ENCODE peak calls at places on chromosomes 2 and 18, in nine cellular contexts. G, H, L, E, X, Y, K, U and J are unnamed samples.

GRCh38 chr2:75666821-75667344 is 20.3 kb downstream of the MRPL19 start:
- DNase-seq in G (no peak), H (no peak), L (no peak), E (no peak), X (no peak), Y (no peak), K (no peak), U (no peak), J (peak)

GRCh38 chr2:238811293-238811692 is 36.6 kb upstream of the TWIST2 start:
- DNase-seq in G (no peak), H (peak), L (no peak), E (no peak), X (peak), Y (no peak), K (peak), U (no peak), J (no peak)

GRCh38 chr2:74026674-74027294 is 42.1 kb downstream of the TET3 start:
- DNase-seq in G (no peak), H (no peak), L (no peak), E (no peak), X (no peak), Y (no peak), K (no peak), U (no peak), J (no peak)

GRCh38 chr2:26615336-26616031 is 25.7 kb downstream of the CIB4 start:
- DNase-seq in G (no peak), H (no peak), L (no peak), E (no peak), X (no peak), Y (no peak), K (no peak), U (no peak), J (no peak)

GRCh38 chr2:102442967-102443828 is 20.2 kb downstream of the IL18RAP start:
- DNase-seq in G (no peak), H (peak), L (no peak), E (peak), X (peak), Y (peak), K (peak), U (no peak), J (no peak)

GRCh38 chr18:42417189-42417588 is 462.2 kb downstream of the PIK3C3 start:
- DNase-seq in G (no peak), H (no peak), L (no peak), E (no peak), X (no peak), Y (no peak), K (no peak), U (no peak), J (no peak)

GRCh38 chr18:13284330-13285027 is 65.9 kb downstream of the LDLRAD4 start:
- DNase-seq in G (no peak), H (no peak), L (no peak), E (no peak), X (no peak), Y (no peak), K (no peak), U (no peak), J (no peak)

GRCh38 chr2:199310654-199311275 is 147.0 kb downstream of the SATB2 start:
- DNase-seq in G (no peak), H (no peak), L (no peak), E (no peak), X (no peak), Y (no peak), K (no peak), U (no peak), J (no peak)

GRCh38 chr2:135744761-135745314 is 3.2 kb downstream of the UBXN4 start:
- DNase-seq in G (no peak), H (peak), L (no peak), E (peak), X (peak), Y (peak), K (peak), U (no peak), J (no peak)

GRCh38 chr2:107542314-107542740 is 284.4 kb upstream of the RGPD4 start:
- DNase-seq in G (no peak), H (peak), L (no peak), E (no peak), X (no peak), Y (no peak), K (no peak), U (no peak), J (no peak)

GRCh38 chr18:22170421-22171262 is 1.3 kb downstream of the GATA6 start:
- DNase-seq in G (no peak), H (peak), L (peak), E (peak), X (peak), Y (peak), K (peak), U (no peak), J (no peak)

GRCh38 chr2:43393918-43394317 is 167.5 kb upstream of the ZFP36L2 start:
- DNase-seq in G (no peak), H (no peak), L (no peak), E (no peak), X (no peak), Y (no peak), K (no peak), U (no peak), J (no peak)

GRCh38 chr2:234038076-234038802 is 12.3 kb upstream of the SPP2 start:
- DNase-seq in G (no peak), H (no peak), L (no peak), E (no peak), X (no peak), Y (no peak), K (no peak), U (no peak), J (no peak)

GRCh38 chr2:160538559-160539355 is 45.1 kb upstream of the RBMS1 start:
- DNase-seq in G (no peak), H (no peak), L (no peak), E (no peak), X (no peak), Y (no peak), K (no peak), U (no peak), J (no peak)

GRCh38 chr2:40244251-40245010 is 207.5 kb downstream of the SLC8A1 start:
- DNase-seq in G (peak), H (peak), L (peak), E (peak), X (peak), Y (peak), K (peak), U (peak), J (no peak)
- TF ChIP-seq CTCF in G (peak), H (peak), L (no peak), E (peak), X (peak), Y (peak), K (peak), U (peak), J (peak)

GRCh38 chr2:218891275-218892135 is 10.9 kb downstream of the WNT10A start:
- DNase-seq in G (no peak), H (no peak), L (no peak), E (no peak), X (no peak), Y (no peak), K (no peak), U (no peak), J (no peak)
- H3K4me3 ChIP-seq in G (no peak), H (no peak), L (no peak), E (no peak), X (no peak), Y (no peak), K (no peak), U (no peak), J (no peak)

GRCh38 chr2:183253441-183254130 is 129.3 kb downstream of the NUP35 start:
- DNase-seq in G (no peak), H (no peak), L (no peak), E (peak), X (no peak), Y (no peak), K (no peak), U (no peak), J (no peak)

GRCh38 chr2:183250472-183250871 is 126.2 kb downstream of the NUP35 start:
- DNase-seq in G (no peak), H (no peak), L (no peak), E (no peak), X (no peak), Y (no peak), K (peak), U (no peak), J (no peak)

GRCh38 chr2:183250061-183250460 is 125.8 kb downstream of the NUP35 start:
- DNase-seq in G (no peak), H (no peak), L (no peak), E (no peak), X (no peak), Y (no peak), K (no peak), U (no peak), J (no peak)

GRCh38 chr2:183244300-183244849 is 120.1 kb downstream of the NUP35 start:
- DNase-seq in G (no peak), H (no peak), L (no peak), E (no peak), X (no peak), Y (no peak), K (no peak), U (no peak), J (no peak)

GRCh38 chr2:183248866-183249567 is 124.8 kb downstream of the NUP35 start:
- DNase-seq in G (no peak), H (peak), L (no peak), E (peak), X (peak), Y (peak), K (peak), U (no peak), J (peak)
- TF ChIP-seq CTCF in G (peak), H (peak), L (peak), E (peak), X (peak), Y (peak), K (peak), U (peak), J (peak)

GRCh38 chr18:67266591-67267237 is 249.8 kb downstream of the DSEL start:
- DNase-seq in G (no peak), H (peak), L (no peak), E (no peak), X (peak), Y (peak), K (peak), U (no peak), J (no peak)
- H3K4me3 ChIP-seq in G (no peak), H (no peak), L (no peak), E (no peak), X (no peak), Y (no peak), K (no peak), U (no peak), J (no peak)

DNA sequence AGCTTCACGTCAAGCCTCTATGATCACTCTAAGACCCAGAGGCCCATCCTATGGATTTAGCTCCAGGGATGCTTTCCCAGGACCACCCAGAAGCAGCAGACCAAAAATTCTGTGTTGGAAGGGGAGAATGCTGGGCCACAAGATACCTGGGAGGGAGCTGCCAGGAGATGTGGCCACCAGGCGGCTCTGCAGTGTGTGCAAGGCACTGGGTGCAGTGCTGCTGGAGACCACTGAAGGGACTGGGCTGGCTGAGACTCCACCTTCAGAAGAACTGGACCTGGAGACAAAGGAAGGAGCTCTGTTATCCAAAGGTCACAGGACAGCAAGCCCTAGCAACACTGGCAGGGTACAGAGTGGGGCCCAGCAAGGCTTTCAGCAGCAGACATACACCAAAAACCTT is 34.0 kb downstream of the KANSL3 start:
- DNase-seq in G (no peak), H (no peak), L (no peak), E (no peak), X (no peak), Y (no peak), K (no peak), U (no peak), J (no peak)
- TF ChIP-seq CTCF in G (peak), H (peak), L (no peak), E (no peak), X (peak), Y (peak), K (no peak), U (no peak), J (peak)